ENCODE peak calls at places on chromosome 14, in four cellular contexts. R is trophoblast cell, W is GM20000, A is HT1080. O is an unnamed sample.

GRCh38 chr14:58965601-58966000 is 222.9 kb upstream of the DAAM1 start:
- DNase-seq in R (peak), W (no peak), A (no peak), O (no peak)

GRCh38 chr14:88983755-88984154 is 159.3 kb downstream of the TTC8 start:
- DNase-seq in R (peak), W (no peak), A (peak), O (no peak)

GRCh38 chr14:32508281-32508680 is 179.2 kb downstream of the AKAP6 start:
- DNase-seq in R (peak), W (no peak), A (no peak), O (no peak)

GRCh38 chr14:45526715-45527549 is 273.9 kb upstream of the MIS18BP1 start:
- DNase-seq in R (peak), W (peak), A (peak), O (no peak)

GRCh38 chr14:39446131-39446744 is 14.0 kb upstream of the FBXO33 start:
- DNase-seq in R (no peak), W (peak), A (no peak), O (no peak)

GRCh38 chr14:61616524-61617185 is 78.7 kb upstream of the HIF1A start:
- DNase-seq in R (peak), W (no peak), A (peak), O (no peak)

GRCh38 chr14:82913396-82913795 is 1379.7 kb upstream of the SEL1L start:
- DNase-seq in R (no peak), W (no peak), A (no peak), O (no peak)

GRCh38 chr14:22535916-22536315 is 53.1 kb downstream of the DAD1 start:
- DNase-seq in R (no peak), W (no peak), A (no peak), O (no peak)

GRCh38 chr14:84792722-84793410 is 737.1 kb upstream of the FLRT2 start:
- DNase-seq in R (no peak), W (no peak), A (no peak), O (no peak)

O was measured in effector CD8-positive, alpha-beta T cell.